ENCODE peak calls at places on chromosomes 3 and 15, in four cellular contexts. P is transverse colon, B is ovary, S is GM12878. W is an unnamed sample. For H3K27me3, the result is how much of the 10 kb centered on the place peaks cover.

GRCh38 chr3:43953814-43954241 is 263.1 kb downstream of the ABHD5 start:
- DNase-seq in B (no peak), P (no peak), S (no peak), W (no peak)

GRCh38 chr3:16916840-16917239 is 32.1 kb downstream of the PLCL2 start:
- DNase-seq in S (no peak), P (no peak), B (no peak), W (no peak)

GRCh38 chr3:127729556-127730056 is 56.9 kb downstream of the ABTB1 start:
- DNase-seq in S (no peak), B (no peak), P (no peak), W (no peak)

GRCh38 chr3:98800401-98800800 is 37.3 kb downstream of the ST3GAL6 start:
- DNase-seq in P (no peak), B (no peak), S (no peak), W (no peak)

GRCh38 chr3:82633319-82633718 is 871.9 kb upstream of the GBE1 start:
- DNase-seq in P (no peak), B (no peak), S (no peak), W (no peak)

GRCh38 chr15:66293419-66294156 is at the start of gene DIS3L:
- DNase-seq in B (peak), P (peak), S (peak), W (peak)

GRCh38 chr3:52190294-52190841 is 7.6 kb upstream of the ALAS1 start:
- DNase-seq in B (peak), P (no peak), S (no peak), W (no peak)

GRCh38 chr15:25738171-25738792 is 124.8 kb downstream of the ATP10A start:
- DNase-seq in P (no peak), B (no peak), S (no peak), W (no peak)

GRCh38 chr3:106025151-106025722 is 156.4 kb upstream of the CBLB start:
- DNase-seq in B (no peak), S (no peak), P (peak), W (no peak)

GRCh38 chr3:55636300-55637195 is 149.4 kb upstream of the WNT5A start:
- DNase-seq in B (no peak), S (no peak), P (peak), W (no peak)

GRCh38 chr3:119187266-119187665 is 13.9 kb downstream of the UPK1B start:
- DNase-seq in B (no peak), P (no peak), S (no peak), W (no peak)

GRCh38 chr3:149813367-149814281 is 609 bp downstream of the RNF13 start:
- DNase-seq in B (no peak), P (peak), S (no peak), W (peak)

DNA sequence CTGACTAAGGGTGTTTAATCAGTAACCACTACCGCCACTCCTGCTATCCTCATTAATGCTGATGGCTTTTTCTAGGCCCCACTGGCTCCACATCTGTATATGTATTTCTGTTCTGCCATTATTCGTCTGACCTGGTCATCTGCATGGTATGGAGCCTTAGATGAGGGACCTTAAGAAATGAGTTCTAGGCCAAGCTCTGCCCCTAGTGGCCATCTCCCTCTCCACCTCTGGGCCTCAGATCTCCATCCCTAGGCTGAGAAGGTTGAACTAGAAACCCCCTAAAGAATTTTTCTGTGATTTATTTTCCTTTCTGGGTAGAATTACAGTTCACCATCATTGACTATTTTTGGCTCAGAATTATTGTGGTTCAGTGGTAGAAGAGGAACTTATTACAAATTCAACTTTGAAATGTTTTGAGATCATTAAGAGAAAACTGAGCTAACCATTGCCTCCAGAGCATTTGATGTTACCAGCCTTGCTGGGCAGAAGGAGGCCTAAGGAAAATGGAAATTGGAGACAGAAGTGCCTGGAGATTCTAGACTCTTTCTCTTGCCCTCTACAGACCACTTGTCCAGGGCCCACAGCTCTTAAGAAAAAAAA is 325.2 kb upstream of the NR2E3 start:
- DNase-seq in P (no peak), B (no peak), S (no peak), W (no peak)
- TF ChIP-seq CTCF in P (no peak), B (no peak), S (peak), W (peak)

GRCh38 chr3:13785351-13785750 is 94.5 kb downstream of the WNT7A start:
- DNase-seq in P (no peak), S (no peak), B (no peak), W (no peak)

GRCh38 chr3:13788522-13789424 is 91.1 kb downstream of the WNT7A start:
- DNase-seq in B (no peak), S (no peak), P (no peak), W (no peak)

GRCh38 chr3:13787533-13787932 is 92.3 kb downstream of the WNT7A start:
- DNase-seq in S (no peak), B (no peak), P (no peak), W (no peak)

GRCh38 chr3:13785853-13786455 is 93.9 kb downstream of the WNT7A start:
- DNase-seq in S (no peak), P (no peak), B (no peak), W (no peak)

DNA sequence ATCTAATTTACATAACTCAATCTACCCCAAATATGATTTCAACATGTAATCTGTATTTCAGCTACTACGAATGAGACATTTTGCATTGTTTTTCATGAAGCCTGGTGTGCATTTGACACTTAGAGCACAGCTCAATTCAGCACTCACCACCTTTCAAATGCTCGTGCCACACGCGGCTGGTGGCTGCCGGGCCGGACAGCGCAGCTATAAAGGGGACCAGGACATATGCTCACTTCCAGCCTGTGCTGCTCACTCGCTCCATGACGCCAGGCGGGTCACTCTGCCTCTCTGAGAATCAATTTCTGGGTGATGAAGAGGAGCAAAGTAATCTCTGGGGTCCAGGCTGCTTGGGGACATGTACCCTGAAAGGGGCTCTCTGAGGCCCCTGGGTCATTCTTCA is 93.1 kb downstream of the WNT7A start:
- DNase-seq in P (no peak), S (no peak), B (no peak), W (no peak)
- H3K27me3 ChIP-seq in P (under half), S (under half), B (under half), W (under half)

GRCh38 chr3:27095588-27096222 is 273.5 kb downstream of the NEK10 start:
- DNase-seq in S (no peak), B (no peak), P (no peak), W (no peak)

GRCh38 chr3:27093771-27094170 is 275.4 kb downstream of the NEK10 start:
- DNase-seq in P (no peak), B (no peak), S (no peak), W (no peak)

GRCh38 chr3:27097171-27097570 is 272.0 kb downstream of the NEK10 start:
- DNase-seq in P (no peak), B (no peak), S (no peak), W (no peak)

GRCh38 chr3:27090265-27091041 is 278.7 kb downstream of the NEK10 start:
- DNase-seq in B (no peak), P (no peak), S (no peak), W (no peak)

GRCh38 chr3:27094721-27095120 is 274.5 kb downstream of the NEK10 start:
- DNase-seq in S (no peak), B (no peak), P (no peak), W (no peak)
- H3K4me3 ChIP-seq in S (no peak), B (no peak), P (no peak), W (no peak)

GRCh38 chr15:81258455-81258854 is 61.8 kb downstream of the IL16 start:
- DNase-seq in S (no peak), B (no peak), P (no peak), W (no peak)

GRCh38 chr15:81257435-81257834 is 60.8 kb downstream of the IL16 start:
- DNase-seq in S (no peak), P (no peak), B (no peak), W (no peak)

GRCh38 chr15:81254277-81255265 is 57.9 kb downstream of the IL16 start:
- DNase-seq in S (no peak), P (no peak), B (no peak), W (no peak)

GRCh38 chr15:81255596-81255995 is 58.9 kb downstream of the IL16 start:
- DNase-seq in B (no peak), P (no peak), S (no peak), W (no peak)

GRCh38 chr15:81256916-81257315 is 60.2 kb downstream of the IL16 start:
- DNase-seq in S (no peak), P (no peak), B (no peak), W (no peak)
- TF ChIP-seq CTCF in S (peak), P (no peak), B (peak), W (no peak)

DNA sequence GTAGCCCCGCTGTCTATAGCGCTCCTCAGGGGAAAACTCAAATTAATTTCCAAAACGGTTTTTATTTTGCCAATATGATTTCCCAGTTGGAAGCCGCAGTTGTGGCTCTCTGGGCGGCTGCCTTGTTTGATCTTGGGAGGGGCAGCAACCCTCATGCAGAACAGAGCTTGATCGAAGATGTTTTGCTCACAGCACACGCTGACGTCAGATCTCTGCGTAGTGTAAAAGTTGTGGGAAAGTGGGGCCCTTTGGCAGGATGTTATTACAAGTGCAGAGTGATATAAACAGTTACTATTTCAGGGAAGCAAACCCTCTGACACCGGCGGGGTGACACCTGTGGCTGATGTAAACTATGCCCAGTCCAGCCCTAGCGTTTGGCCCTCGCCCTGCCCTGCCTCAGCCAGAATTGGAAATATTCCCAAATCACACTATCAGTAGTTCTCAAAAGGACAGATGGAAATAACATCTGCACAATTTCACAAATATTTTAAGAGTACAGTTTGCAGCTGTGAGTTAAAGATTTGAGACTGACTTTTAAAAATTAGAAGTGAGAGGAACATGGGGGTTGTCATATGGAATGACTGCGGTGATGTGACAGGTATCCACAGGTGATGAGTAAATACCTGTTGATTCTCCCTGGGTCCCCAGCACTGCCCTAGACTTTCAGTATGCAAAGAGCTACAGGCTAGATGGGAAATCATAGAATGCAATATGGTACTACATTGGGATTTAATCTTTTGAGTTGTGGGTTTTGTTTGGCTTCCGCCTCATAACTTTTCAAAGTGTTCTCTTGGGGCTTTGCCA is 1.7 kb downstream of the SYNM start:
- DNase-seq in S (no peak), P (no peak), B (peak), W (no peak)
- H3K27me3 ChIP-seq in S (under half), P (under half), B (under half), W (under half)

W was measured in GM06990.